ENCODE peak calls at places on chromosomes 11 and 22, in five cellular contexts. D, L, Z, F and S are unnamed samples.
A peak's percentile ranks its signal among the peaks of the same experiment; 100 is the strongest.

GRCh38 chr22:37442537-37442936 is 15.3 kb upstream of the ELFN2 start:
- DNase-seq in D (no peak), L (peak; percentile 49), Z (peak; percentile 64), F (no peak), S (no peak)

GRCh38 chr11:133946541-133947297 is 10.0 kb downstream of the IGSF9B start:
- DNase-seq in D (no peak), L (no peak), Z (no peak), F (no peak), S (no peak)

GRCh38 chr22:23772315-23773246 is at the start of gene MMP11:
- DNase-seq in D (no peak), L (no peak), Z (peak; percentile 49), F (no peak), S (no peak)

GRCh38 chr11:118074091-118074685 is 2.7 kb upstream of the TMPRSS4 start:
- DNase-seq in D (no peak), L (no peak), Z (no peak), F (no peak), S (no peak)

GRCh38 chr11:73969991-73970800 is 12.4 kb downstream of the UCP2 start:
- DNase-seq in D (no peak), L (no peak), Z (no peak), F (no peak), S (no peak)

GRCh38 chr11:101860694-101861371 is 54.0 kb upstream of the CEP126 start:
- DNase-seq in D (no peak), L (peak; percentile 70), Z (peak; percentile 80), F (no peak), S (no peak)

GRCh38 chr11:85828640-85828978 is 17.7 kb upstream of the SYTL2 start:
- DNase-seq in D (no peak), L (peak; percentile 43), Z (no peak), F (no peak), S (no peak)

GRCh38 chr11:108733479-108734116 is 68.7 kb downstream of the DDX10 start:
- DNase-seq in D (no peak), L (no peak), Z (peak; percentile 59), F (no peak), S (no peak)

GRCh38 chr22:26579331-26579886 is 10.5 kb downstream of the TPST2 start:
- DNase-seq in D (no peak), L (no peak), Z (no peak), F (no peak), S (no peak)

GRCh38 chr11:64040684-64041267 is 5.0 kb downstream of the FLRT1 start:
- DNase-seq in D (no peak), L (peak; percentile 52), Z (no peak), F (no peak), S (no peak)
- TF ChIP-seq CTCF in D (peak; percentile 47), L (peak; percentile 51), Z (peak; percentile 39), F (peak; percentile 42), S (peak; percentile 51)

DNA sequence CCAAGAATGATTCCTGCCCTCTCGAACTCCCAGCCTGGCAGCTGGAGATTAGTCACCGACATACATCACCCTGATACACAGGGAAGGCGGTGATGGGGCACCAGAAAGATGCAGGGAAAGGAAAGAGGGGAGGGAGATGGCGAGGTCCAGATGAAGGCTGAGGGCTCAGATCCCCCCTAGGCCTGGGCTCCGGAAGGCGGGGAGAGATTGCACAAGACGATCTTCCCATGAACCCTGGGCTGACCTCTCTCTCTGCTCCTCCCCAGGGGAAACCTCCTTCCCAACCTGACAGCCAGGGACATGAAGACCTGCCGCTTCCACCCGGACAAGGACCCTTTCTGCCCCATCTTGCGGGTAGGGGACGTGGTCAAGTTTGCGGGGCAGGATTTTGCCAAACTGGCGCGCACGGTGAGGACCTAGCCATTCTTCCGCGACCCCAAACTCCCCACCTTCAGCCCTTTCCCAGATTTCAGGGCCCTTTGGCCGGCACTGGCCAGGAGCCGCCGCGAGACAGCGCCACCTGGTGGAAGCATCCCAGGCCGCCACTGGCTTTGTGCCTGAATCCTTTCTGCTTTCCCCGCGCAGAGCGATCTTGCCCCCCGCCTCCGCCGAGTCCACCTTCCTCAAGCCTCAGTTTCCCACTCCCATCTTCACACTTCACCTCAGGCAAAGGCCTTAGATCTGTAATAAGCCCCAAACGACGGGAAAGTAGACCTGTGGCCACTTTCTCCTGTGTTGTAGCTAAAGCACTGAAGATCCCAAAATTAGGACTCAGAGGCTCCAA is 11.5 kb downstream of the P2RX3 start:
- DNase-seq in D (no peak), L (peak; percentile 62), Z (peak; percentile 59), F (no peak), S (no peak)
- H3K4me3 ChIP-seq in D (no peak overlapping the region), L (no peak overlapping the region), Z (no peak overlapping the region), F (no peak overlapping the region), S (no peak overlapping the region)

GRCh38 chr11:18540207-18541009 is 13.7 kb upstream of the TSG101 start:
- DNase-seq in D (no peak), L (peak; percentile 48), Z (peak; percentile 20), F (no peak), S (no peak)
- TF ChIP-seq CTCF in D (peak; percentile 26), L (peak; percentile 77), Z (peak; percentile 40), F (peak; percentile 50), S (peak; percentile 14)

DNA sequence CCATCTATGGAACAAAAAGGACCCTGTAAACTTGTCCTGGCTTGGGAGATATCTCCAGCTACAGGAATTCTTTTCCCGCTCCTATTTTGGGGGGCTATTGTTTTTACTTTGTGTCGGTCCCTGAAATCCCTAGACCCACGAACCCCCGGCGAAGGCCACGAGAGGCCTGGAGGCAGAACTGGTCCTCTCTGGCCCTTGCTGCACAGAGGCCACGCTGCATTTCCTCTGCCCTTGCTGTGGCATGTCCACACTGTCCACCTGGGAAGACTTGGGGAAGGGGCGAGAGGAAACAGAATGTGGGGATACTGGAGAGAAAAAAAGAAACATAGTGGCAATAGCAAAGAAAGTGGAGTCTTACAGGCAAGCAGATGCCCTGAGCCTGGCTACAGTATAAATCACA is 2.3 kb upstream of the ANO1 start:
- DNase-seq in D (no peak), L (no peak), Z (no peak), F (no peak), S (no peak)
- H3K4me3 ChIP-seq in D (no peak overlapping the region), L (no peak overlapping the region), Z (no peak overlapping the region), F (no peak overlapping the region), S (no peak overlapping the region)

GRCh38 chr11:45535033-45535432 is 130.4 kb downstream of the CHST1 start:
- DNase-seq in D (no peak), L (no peak), Z (no peak), F (no peak), S (no peak)

GRCh38 chr11:45537617-45538016 is 127.8 kb downstream of the CHST1 start:
- DNase-seq in D (no peak), L (no peak), Z (peak; percentile 64), F (no peak), S (no peak)

GRCh38 chr11:45538939-45539338 is 126.5 kb downstream of the CHST1 start:
- DNase-seq in D (no peak), L (no peak), Z (peak; percentile 61), F (no peak), S (no peak)

GRCh38 chr11:45541693-45542434 is 123.6 kb downstream of the CHST1 start:
- DNase-seq in D (no peak), L (no peak), Z (no peak), F (no peak), S (no peak)

DNA sequence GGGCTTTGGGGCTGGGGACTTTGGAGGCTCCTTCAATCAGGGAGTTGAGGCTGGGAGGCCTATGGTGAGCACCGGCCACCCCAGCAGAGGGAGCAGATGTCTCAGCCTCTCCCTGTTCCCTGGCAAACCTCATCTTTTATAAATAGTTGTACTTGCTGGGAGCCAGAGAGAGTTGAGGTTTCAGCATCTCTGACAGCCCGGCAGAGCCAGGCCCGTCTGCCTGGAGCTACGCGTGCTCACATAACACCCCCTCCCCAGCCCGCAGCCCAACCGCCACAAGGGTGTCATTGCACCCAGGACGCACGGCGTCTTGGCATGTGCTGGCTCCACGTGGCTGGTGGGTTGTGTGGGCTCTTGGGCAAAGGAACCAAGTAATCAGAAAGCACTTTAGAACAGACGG is 127.1 kb downstream of the CHST1 start:
- DNase-seq in D (no peak), L (no peak), Z (peak; percentile 47), F (no peak), S (no peak)
- TF ChIP-seq CTCF in D (no peak), L (no peak), Z (peak; percentile 21), F (no peak), S (no peak)

DNA sequence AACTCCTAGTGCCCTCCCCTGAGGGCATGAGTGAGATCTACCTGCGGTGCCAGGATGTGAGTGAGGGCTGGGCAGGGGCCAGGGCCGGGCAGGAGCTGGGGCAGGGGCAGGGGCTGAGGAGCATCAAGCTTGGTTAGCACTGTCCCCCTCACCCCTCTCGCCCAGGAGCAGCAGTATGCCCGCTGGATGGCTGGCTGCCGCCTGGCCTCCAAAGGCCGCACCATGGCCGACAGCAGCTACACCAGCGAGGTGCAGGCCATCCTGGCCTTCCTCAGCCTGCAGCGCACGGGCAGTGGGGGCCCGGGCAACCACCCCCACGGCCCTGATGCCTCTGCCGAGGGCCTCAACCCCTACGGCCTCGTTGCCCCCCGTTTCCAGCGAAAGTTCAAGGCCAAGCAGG is 5.7 kb downstream of the TRPT1 start:
- DNase-seq in D (no peak), L (no peak), Z (no peak), F (no peak), S (no peak)
- H3K4me3 ChIP-seq in D (no peak overlapping the region), L (no peak overlapping the region), Z (no peak overlapping the region), F (no peak overlapping the region), S (no peak overlapping the region)

GRCh38 chr22:45865561-45866397 is 111.2 kb downstream of the WNT7B start:
- DNase-seq in D (no peak), L (no peak), Z (no peak), F (no peak), S (no peak)

GRCh38 chr22:45866398-45867117 is 110.4 kb downstream of the WNT7B start:
- DNase-seq in D (no peak), L (no peak), Z (no peak), F (no peak), S (no peak)

GRCh38 chr22:45861259-45861658 is 115.7 kb downstream of the WNT7B start:
- DNase-seq in D (no peak), L (peak; percentile 44), Z (no peak), F (no peak), S (no peak)

GRCh38 chr22:45864959-45865496 is 111.9 kb downstream of the WNT7B start:
- DNase-seq in D (no peak), L (no peak), Z (no peak), F (no peak), S (no peak)

DNA sequence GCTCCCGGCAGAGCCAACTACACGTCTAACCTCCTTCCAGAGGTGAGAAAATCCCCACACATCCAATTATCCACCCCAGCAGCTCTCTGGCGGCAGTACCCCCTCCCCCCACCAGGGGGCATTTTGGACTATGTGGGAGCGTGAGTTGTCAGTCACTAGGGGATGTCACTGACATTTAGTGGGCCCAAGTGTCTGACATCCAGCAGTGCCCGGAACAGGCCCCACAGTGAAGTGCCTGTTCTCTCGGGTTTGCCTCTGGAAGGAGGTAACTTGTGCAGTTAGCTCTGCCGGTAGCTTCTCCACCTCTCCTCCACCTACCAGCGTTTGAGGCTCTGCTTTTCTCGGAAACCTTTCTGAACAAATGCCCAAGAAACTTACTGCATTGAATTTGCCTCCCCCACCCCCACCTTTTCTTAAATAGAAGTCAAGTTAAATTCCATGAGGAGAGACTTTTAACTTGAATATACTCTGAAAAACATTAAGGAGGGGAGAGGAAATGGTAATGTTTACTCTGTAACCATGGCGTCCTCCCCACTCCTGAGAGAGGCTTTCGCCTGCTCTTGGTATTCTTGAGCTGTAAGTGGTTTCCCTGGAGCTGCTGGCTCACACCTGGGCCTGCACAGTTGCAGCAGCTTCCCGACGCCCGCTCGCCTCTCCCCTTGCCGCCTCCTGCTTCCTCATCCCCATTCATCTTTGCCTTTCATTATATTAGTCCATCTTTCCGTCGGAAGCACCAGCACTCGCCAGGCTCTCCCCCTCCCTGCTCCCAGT is 112.8 kb downstream of the WNT7B start:
- DNase-seq in D (no peak), L (peak; percentile 62), Z (peak; percentile 64), F (peak; percentile 11), S (no peak)
- TF ChIP-seq CTCF in D (peak; percentile 94), L (peak; percentile 55), Z (peak; percentile 96), F (peak; percentile 97), S (peak; percentile 88)

GRCh38 chr11:66905631-66906030 is 48.8 kb downstream of the LRFN4 start:
- DNase-seq in D (no peak), L (no peak), Z (no peak), F (no peak), S (no peak)
- H3K4me3 ChIP-seq in D (no peak overlapping the region), L (no peak overlapping the region), Z (no peak overlapping the region), F (no peak overlapping the region), S (no peak overlapping the region)